ENCODE peak calls at places on chromosomes 5 and 9, in six cellular contexts. Q is SJSA1, F is kidney epithelial cell, B is neural crest cell, N is NCI-H2081, R is H54. M is an unnamed sample.

GRCh38 chr5:132086277-132086794 is 12.7 kb downstream of the CSF2 start:
- DNase-seq in Q (peak), F (peak), B (no peak), N (no peak), R (peak), M (peak)

GRCh38 chr5:17223375-17224185 is 6.1 kb downstream of the BASP1 start:
- DNase-seq in Q (no peak), F (no peak), B (no peak), N (no peak), R (no peak), M (no peak)

GRCh38 chr5:134240421-134240962 is 14.6 kb upstream of the PPP2CA start:
- DNase-seq in Q (no peak), F (no peak), B (no peak), N (peak), R (no peak), M (no peak)

GRCh38 chr5:78548216-78548615 is 100.4 kb downstream of the LHFPL2 start:
- DNase-seq in Q (no peak), F (no peak), B (no peak), N (no peak), R (no peak), M (no peak)

GRCh38 chr9:15182003-15182695 is 124.9 kb downstream of the TTC39B start:
- DNase-seq in Q (no peak), F (no peak), B (no peak), N (peak), R (no peak), M (no peak)

GRCh38 chr5:75526065-75526464 is 14.4 kb downstream of the POLK start:
- DNase-seq in Q (no peak), F (no peak), B (no peak), N (no peak), R (no peak), M (no peak)

GRCh38 chr5:142839711-142840441 is 69.7 kb downstream of the ARHGAP26 start:
- DNase-seq in Q (no peak), F (no peak), B (no peak), N (no peak), R (no peak), M (no peak)

GRCh38 chr9:38015267-38015666 is 53.8 kb downstream of the SHB start:
- DNase-seq in Q (peak), F (no peak), B (no peak), N (no peak), R (no peak), M (no peak)

GRCh38 chr9:70205366-70206020 is 53.3 kb upstream of the SMC5 start:
- DNase-seq in Q (no peak), F (no peak), B (no peak), N (no peak), R (no peak), M (no peak)

GRCh38 chr9:134058716-134059115 is 9.1 kb downstream of the BRD3 start:
- DNase-seq in Q (no peak), F (no peak), B (no peak), N (no peak), R (peak), M (no peak)

GRCh38 chr9:4042966-4043365 is 256.9 kb downstream of the GLIS3 start:
- DNase-seq in Q (no peak), F (no peak), B (no peak), N (no peak), R (no peak), M (no peak)

GRCh38 chr5:113606298-113607134 is 93.0 kb downstream of the YTHDC2 start:
- DNase-seq in Q (peak), F (peak), B (peak), N (peak), R (peak), M (peak)

GRCh38 chr5:123771715-123772114 is 259.7 kb downstream of the CSNK1G3 start:
- DNase-seq in Q (no peak), F (no peak), B (no peak), N (no peak), R (no peak), M (no peak)

GRCh38 chr9:116344416-116344815 is 190.8 kb downstream of the PAPPA start:
- DNase-seq in Q (no peak), F (no peak), B (no peak), N (no peak), R (no peak), M (no peak)

GRCh38 chr9:16125637-16126036 is 572.8 kb downstream of the CCDC171 start:
- DNase-seq in Q (no peak), F (no peak), B (no peak), N (no peak), R (no peak), M (no peak)

GRCh38 chr9:117768740-117769400 is 64.7 kb downstream of the TLR4 start:
- DNase-seq in Q (no peak), F (no peak), B (no peak), N (no peak), R (no peak), M (no peak)

GRCh38 chr9:127987103-127987614 is 6.4 kb upstream of the EEIG1 start:
- DNase-seq in Q (no peak), F (no peak), B (no peak), N (no peak), R (peak), M (peak)

GRCh38 chr5:86861514-86861913 is 243.8 kb downstream of the COX7C start:
- DNase-seq in Q (no peak), F (no peak), B (no peak), N (no peak), R (no peak), M (no peak)

GRCh38 chr9:92738661-92739081 is 26.0 kb downstream of the BICD2 start:
- DNase-seq in Q (no peak), F (no peak), B (no peak), N (no peak), R (no peak), M (no peak)

GRCh38 chr9:104836767-104837166 is 72.8 kb downstream of the NIPSNAP3B start:
- DNase-seq in Q (no peak), F (no peak), B (no peak), N (no peak), R (no peak), M (no peak)

GRCh38 chr5:121366515-121366914 is 485.2 kb upstream of the FTMT start:
- DNase-seq in Q (peak), F (peak), B (no peak), N (no peak), R (peak), M (no peak)

GRCh38 chr9:112366591-112366990 is 13.3 kb upstream of the HSDL2 start:
- DNase-seq in Q (no peak), F (no peak), B (no peak), N (no peak), R (no peak), M (no peak)

GRCh38 chr5:109911731-109912130 is 222.0 kb downstream of the MAN2A1 start:
- DNase-seq in Q (no peak), F (no peak), B (no peak), N (no peak), R (no peak), M (no peak)

GRCh38 chr5:175734501-175734900 is 76.6 kb downstream of the HRH2 start:
- DNase-seq in Q (no peak), F (no peak), B (no peak), N (no peak), R (no peak), M (no peak)

GRCh38 chr5:1031306-1031959 is 22.8 kb downstream of the NKD2 start:
- DNase-seq in Q (no peak), F (no peak), B (no peak), N (no peak), R (no peak), M (no peak)

GRCh38 chr9:71756753-71757152 is 11.6 kb downstream of the CEMIP2 start:
- DNase-seq in Q (no peak), F (no peak), B (no peak), N (no peak), R (no peak), M (no peak)

GRCh38 chr9:136326061-136326776 is 1.1 kb upstream of the GPSM1 start:
- DNase-seq in Q (peak), F (no peak), B (peak), N (no peak), R (no peak), M (no peak)

GRCh38 chr5:177336112-177336511 is 15.4 kb downstream of the LMAN2 start:
- DNase-seq in Q (no peak), F (no peak), B (no peak), N (peak), R (peak), M (no peak)

GRCh38 chr9:4297795-4298254 is 2.0 kb downstream of the GLIS3 start:
- DNase-seq in Q (no peak), F (no peak), B (peak), N (peak), R (no peak), M (no peak)

GRCh38 chr5:76943006-76943405 is 9.8 kb upstream of the CRHBP start:
- DNase-seq in Q (no peak), F (no peak), B (no peak), N (no peak), R (no peak), M (no peak)

M was measured in NCI-H2029.